ENCODE peak calls at places on chromosomes 3 and 15, in four cellular contexts. One of them, this sample, is unnamed.

GRCh38 chr15:29449136-29449535 is 179.5 kb upstream of the NSMCE3 start:
- DNase-seq in WTC11: peak; percentile 62
- DNase-seq in HepG2: no peak
- DNase-seq in A549: no peak
- DNase-seq in this sample: no peak

GRCh38 chr15:101169457-101170071 is 82.3 kb downstream of the CHSY1 start:
- DNase-seq in WTC11: no peak
- DNase-seq in HepG2: no peak
- DNase-seq in A549: no peak
- DNase-seq in this sample: no peak

GRCh38 chr3:167940241-167940640 is 155.5 kb downstream of the GOLIM4 start:
- DNase-seq in HepG2: no peak
- DNase-seq in A549: no peak
- DNase-seq in WTC11: no peak
- DNase-seq in this sample: no peak

GRCh38 chr15:75842722-75843617 is at the start of gene UBE2Q2:
- DNase-seq in HepG2: peak; percentile 44
- DNase-seq in WTC11: peak; percentile 84
- DNase-seq in A549: peak; percentile 93
- DNase-seq in this sample: peak; percentile 94

GRCh38 chr3:140753865-140754754 is 76.2 kb downstream of the TRIM42 start:
- DNase-seq in HepG2: no peak
- DNase-seq in A549: no peak
- DNase-seq in WTC11: no peak
- DNase-seq in this sample: no peak

GRCh38 chr3:32106929-32107362 is 526 bp downstream of the GPD1L start:
- DNase-seq in HepG2: no peak
- DNase-seq in A549: no peak
- DNase-seq in WTC11: peak; percentile 14
- DNase-seq in this sample: no peak

GRCh38 chr3:149490260-149490971 is 15.9 kb downstream of the TM4SF4 start:
- DNase-seq in HepG2: no peak
- DNase-seq in WTC11: no peak
- DNase-seq in A549: no peak
- DNase-seq in this sample: no peak

GRCh38 chr3:195054311-195054710 is 216.6 kb downstream of the XXYLT1 start:
- DNase-seq in A549: no peak
- DNase-seq in HepG2: no peak
- DNase-seq in WTC11: no peak
- DNase-seq in this sample: no peak

GRCh38 chr15:29687939-29688884 is 134.1 kb downstream of the TJP1 start:
- DNase-seq in A549: no peak
- DNase-seq in HepG2: no peak
- DNase-seq in WTC11: no peak
- DNase-seq in this sample: peak; percentile 51

GRCh38 chr15:57296473-57297162 is 79.7 kb upstream of the CGNL1 start:
- DNase-seq in HepG2: no peak
- DNase-seq in A549: no peak
- DNase-seq in WTC11: peak; percentile 44
- DNase-seq in this sample: no peak

GRCh38 chr3:64157150-64158035 is 67.9 kb downstream of the PRICKLE2 start:
- DNase-seq in HepG2: no peak
- DNase-seq in A549: no peak
- DNase-seq in WTC11: no peak
- DNase-seq in this sample: peak; percentile 20

GRCh38 chr15:89587955-89588354 is 12.7 kb downstream of the TICRR start:
- DNase-seq in A549: no peak
- DNase-seq in WTC11: no peak
- DNase-seq in HepG2: no peak
- DNase-seq in this sample: no peak

GRCh38 chr3:13107661-13108060 is 34.4 kb upstream of the IQSEC1 start:
- DNase-seq in HepG2: no peak
- DNase-seq in WTC11: peak; percentile 11
- DNase-seq in A549: no peak
- DNase-seq in this sample: no peak

GRCh38 chr3:67551366-67552016 is 102.9 kb downstream of the SUCLG2 start:
- DNase-seq in A549: no peak
- DNase-seq in WTC11: no peak
- DNase-seq in HepG2: no peak
- DNase-seq in this sample: no peak

GRCh38 chr15:101296418-101297405 is 1.7 kb upstream of the SNRPA1 start:
- DNase-seq in WTC11: no peak
- DNase-seq in HepG2: no peak
- DNase-seq in A549: no peak
- DNase-seq in this sample: no peak

GRCh38 chr3:185270262-185270955 is 16.6 kb upstream of the EHHADH start:
- DNase-seq in HepG2: peak; percentile 50
- DNase-seq in A549: peak; percentile 31
- DNase-seq in WTC11: peak; percentile 50
- DNase-seq in this sample: peak; percentile 82

GRCh38 chr3:65595222-65595996 is 443.3 kb downstream of the MAGI1 start:
- DNase-seq in A549: no peak
- DNase-seq in WTC11: no peak
- DNase-seq in HepG2: no peak
- DNase-seq in this sample: peak; percentile 36

GRCh38 chr3:138694287-138695007 is 85.9 kb downstream of the FAIM start:
- DNase-seq in A549: peak; percentile 5
- DNase-seq in HepG2: no peak
- DNase-seq in WTC11: no peak
- DNase-seq in this sample: no peak

GRCh38 chr3:32435911-32436815 is 44.5 kb downstream of the CMTM7 start:
- DNase-seq in HepG2: no peak
- DNase-seq in A549: no peak
- DNase-seq in WTC11: no peak
- DNase-seq in this sample: no peak

GRCh38 chr3:140164922-140165590 is 230.1 kb downstream of the CLSTN2 start:
- DNase-seq in HepG2: no peak
- DNase-seq in WTC11: no peak
- DNase-seq in A549: no peak
- DNase-seq in this sample: no peak

GRCh38 chr3:185677146-185677829 is 91.2 kb downstream of the SENP2 start:
- DNase-seq in HepG2: peak; percentile 56
- DNase-seq in WTC11: no peak
- DNase-seq in A549: peak; percentile 62
- DNase-seq in this sample: peak; percentile 56

GRCh38 chr15:74334127-74334526 is 33.3 kb downstream of the CYP11A1 start:
- DNase-seq in HepG2: no peak
- DNase-seq in A549: no peak
- DNase-seq in WTC11: no peak
- DNase-seq in this sample: no peak

GRCh38 chr3:106379251-106379750 is 510.5 kb upstream of the CBLB start:
- DNase-seq in A549: no peak
- DNase-seq in HepG2: no peak
- DNase-seq in WTC11: no peak
- DNase-seq in this sample: no peak

GRCh38 chr15:61171190-61171589 is 57.9 kb downstream of the RORA start:
- DNase-seq in WTC11: peak; percentile 41
- DNase-seq in A549: no peak
- DNase-seq in HepG2: no peak
- DNase-seq in this sample: no peak

GRCh38 chr15:61172325-61172724 is 56.8 kb downstream of the RORA start:
- DNase-seq in A549: no peak
- DNase-seq in HepG2: no peak
- DNase-seq in WTC11: no peak
- DNase-seq in this sample: no peak

GRCh38 chr15:61169275-61169903 is 59.7 kb downstream of the RORA start:
- DNase-seq in A549: no peak
- DNase-seq in WTC11: no peak
- DNase-seq in HepG2: no peak
- DNase-seq in this sample: no peak

GRCh38 chr15:61173899-61174689 is 55.0 kb downstream of the RORA start:
- DNase-seq in WTC11: no peak
- DNase-seq in HepG2: no peak
- DNase-seq in A549: no peak
- DNase-seq in this sample: peak; percentile 55

DNA sequence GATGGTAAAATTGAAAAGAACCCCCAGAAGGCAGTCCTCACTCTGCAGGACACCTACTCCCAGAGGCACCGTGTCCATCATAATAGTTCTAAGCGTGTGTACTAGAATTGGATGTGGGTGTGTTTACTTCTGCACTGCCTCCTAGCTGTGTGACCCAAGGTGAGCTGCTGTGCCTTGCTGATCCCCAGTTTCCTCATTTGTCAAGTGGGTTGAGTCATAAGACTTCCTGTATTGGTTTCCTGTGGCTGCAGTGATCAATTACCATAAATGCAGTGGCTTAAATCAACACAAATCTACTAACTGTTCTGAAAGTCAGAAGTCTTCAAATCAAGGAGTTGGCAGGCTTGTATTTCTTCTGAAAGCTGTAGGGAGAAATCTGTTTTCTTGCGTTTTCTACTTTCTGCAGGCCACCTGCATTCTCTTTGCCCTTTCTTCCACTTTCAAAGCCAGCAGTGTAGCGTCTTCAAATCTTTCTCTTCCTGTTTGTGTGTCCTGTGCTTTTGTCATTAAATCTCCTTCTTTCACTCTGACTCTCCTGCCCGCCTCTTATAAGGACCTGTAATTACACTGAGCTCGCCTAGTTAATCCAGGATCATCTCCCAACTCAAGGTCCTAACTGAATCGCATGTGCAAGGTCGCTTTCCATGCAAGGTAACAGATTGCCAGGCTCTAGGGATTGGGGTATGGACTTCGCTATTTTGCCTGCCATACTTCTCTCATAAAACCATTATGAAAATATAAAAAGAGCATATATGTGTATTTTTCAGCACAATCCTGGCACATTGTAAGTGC is 59.0 kb downstream of the RORA start:
- DNase-seq in A549: no peak
- DNase-seq in WTC11: no peak
- DNase-seq in HepG2: no peak
- DNase-seq in this sample: no peak
- TF ChIP-seq MAX in A549: no peak
- TF ChIP-seq MAX in WTC11: no peak
- TF ChIP-seq MAX in HepG2: no peak
- TF ChIP-seq MAX in this sample: no peak

GRCh38 chr15:77030928-77031375 is 36.0 kb downstream of the PSTPIP1 start:
- DNase-seq in WTC11: peak; percentile 8
- DNase-seq in A549: no peak
- DNase-seq in HepG2: no peak
- DNase-seq in this sample: peak; percentile 29
- TF ChIP-seq MAX in WTC11: no peak
- TF ChIP-seq MAX in A549: no peak
- TF ChIP-seq MAX in HepG2: no peak
- TF ChIP-seq MAX in this sample: no peak

GRCh38 chr3:115165701-115166100 is 18.6 kb upstream of the ZBTB20 start:
- DNase-seq in A549: no peak
- DNase-seq in WTC11: no peak
- DNase-seq in HepG2: no peak
- DNase-seq in this sample: no peak

GRCh38 chr3:115161866-115162265 is 14.8 kb upstream of the ZBTB20 start:
- DNase-seq in HepG2: no peak
- DNase-seq in WTC11: no peak
- DNase-seq in A549: no peak
- DNase-seq in this sample: no peak

GRCh38 chr3:115165266-115165665 is 18.2 kb upstream of the ZBTB20 start:
- DNase-seq in HepG2: no peak
- DNase-seq in A549: no peak
- DNase-seq in WTC11: no peak
- DNase-seq in this sample: no peak

GRCh38 chr3:115160295-115160694 is 13.2 kb upstream of the ZBTB20 start:
- DNase-seq in WTC11: no peak
- DNase-seq in A549: no peak
- DNase-seq in HepG2: no peak
- DNase-seq in this sample: no peak

DNA sequence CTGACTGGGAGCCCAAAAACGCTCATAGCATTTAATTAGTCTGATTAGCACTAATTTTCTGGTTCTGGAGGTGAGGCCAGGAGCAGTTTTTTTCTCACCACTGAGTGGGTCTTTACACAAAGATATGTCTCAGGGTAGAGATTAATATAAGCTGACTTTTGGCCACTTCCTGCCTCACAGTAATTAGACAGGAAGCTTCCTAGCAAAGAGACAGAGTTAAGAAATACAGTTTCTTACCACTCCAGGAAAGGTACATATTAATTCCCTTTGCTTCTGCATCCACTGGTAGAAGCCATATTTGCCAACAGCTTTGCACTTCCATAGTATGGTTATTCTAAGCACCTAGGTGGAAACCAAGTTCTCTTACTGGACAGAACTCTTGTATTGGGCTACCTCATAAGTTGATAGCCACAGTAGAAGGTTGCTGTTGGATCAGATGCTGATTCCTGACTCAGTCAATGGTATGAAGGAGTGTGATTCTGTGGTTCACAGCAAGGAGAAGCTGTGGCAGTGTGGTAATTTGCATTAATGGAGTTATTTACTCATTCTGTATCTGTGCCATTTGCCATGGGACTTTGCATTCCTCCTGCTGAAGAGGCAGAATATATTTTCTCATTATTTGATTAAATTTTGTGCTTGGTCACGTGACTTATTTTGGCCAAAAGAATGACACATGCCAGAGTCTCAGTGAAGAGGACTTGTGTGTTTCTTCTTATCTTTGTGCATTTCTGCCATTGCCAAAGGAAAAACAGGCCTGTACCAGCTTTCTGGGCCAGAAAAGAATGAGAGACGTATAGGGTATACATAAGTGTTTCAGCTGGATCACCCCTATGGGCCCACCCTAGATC is 17.5 kb upstream of the ZBTB20 start:
- DNase-seq in HepG2: no peak
- DNase-seq in A549: no peak
- DNase-seq in WTC11: no peak
- DNase-seq in this sample: no peak
- TF ChIP-seq MAX in HepG2: no peak
- TF ChIP-seq MAX in A549: no peak
- TF ChIP-seq MAX in WTC11: no peak
- TF ChIP-seq MAX in this sample: no peak

GRCh38 chr3:43363621-43364266 is 77.4 kb downstream of the SNRK start:
- DNase-seq in WTC11: no peak
- DNase-seq in HepG2: no peak
- DNase-seq in A549: no peak
- DNase-seq in this sample: no peak
- TF ChIP-seq MAX in WTC11: no peak
- TF ChIP-seq MAX in HepG2: no peak
- TF ChIP-seq MAX in A549: no peak
- TF ChIP-seq MAX in this sample: no peak

DNA sequence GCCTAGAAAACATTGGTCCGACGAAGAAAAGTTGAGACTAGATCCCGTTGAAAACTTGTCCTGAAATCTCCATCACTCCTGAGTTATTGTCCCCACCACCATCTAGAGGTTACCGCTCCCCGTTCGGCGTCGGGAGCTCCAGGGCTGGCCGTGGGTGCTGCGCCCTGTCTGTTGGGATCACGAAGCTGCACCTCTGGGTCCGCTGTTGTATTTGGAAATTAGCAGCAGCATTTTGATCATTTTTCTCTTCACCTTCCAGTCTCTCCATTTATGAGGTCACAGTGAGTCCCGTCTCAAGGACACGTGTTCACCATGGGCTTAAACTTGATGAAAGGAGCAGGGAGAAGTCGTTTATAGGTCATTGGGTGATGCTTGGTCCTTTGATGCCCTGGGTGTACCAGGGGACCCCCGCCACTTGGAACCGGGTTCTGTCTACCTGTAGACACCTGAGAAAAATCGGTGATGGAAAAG is 565 bp downstream of the MANF start:
- DNase-seq in A549: no peak
- DNase-seq in HepG2: no peak
- DNase-seq in WTC11: no peak
- DNase-seq in this sample: no peak
- TF ChIP-seq MAX in A549: no peak
- TF ChIP-seq MAX in HepG2: no peak
- TF ChIP-seq MAX in WTC11: no peak
- TF ChIP-seq MAX in this sample: no peak

This sample was measured in SK-N-SH.